ENCODE peak calls at places on chromosomes 6 and 20, in eight cellular contexts. N, G, R, C, L, Q, S and B are unnamed samples.

GRCh38 chr6:23905301-23905700 is 220.7 kb upstream of the NRSN1 start:
- DNase-seq in N (no peak), G (no peak), R (no peak), C (no peak), L (no peak), Q (no peak), S (no peak), B (no peak)

GRCh38 chr20:25251019-25251418 is 3.1 kb downstream of the PYGB start:
- DNase-seq in N (no peak), G (no peak), R (no peak), C (no peak), L (no peak), Q (no peak), S (no peak), B (peak; percentile 44)

GRCh38 chr6:21099338-21100314 is 493.9 kb upstream of the SOX4 start:
- DNase-seq in N (no peak), G (no peak), R (no peak), C (peak; percentile 26), L (no peak), Q (no peak), S (no peak), B (no peak)

GRCh38 chr6:166955121-166955864 is 1.1 kb downstream of the RNASET2 start:
- DNase-seq in N (peak; percentile 21), G (no peak), R (no peak), C (peak; percentile 64), L (no peak), Q (no peak), S (no peak), B (peak; percentile 75)

GRCh38 chr20:57266251-57267157 is at the start of gene BMP7:
- DNase-seq in N (no peak), G (peak; percentile 1), R (no peak), C (peak; percentile 55), L (no peak), Q (peak; percentile 94), S (no peak), B (no peak)

GRCh38 chr20:48384147-48384818 is 443.5 kb downstream of the PREX1 start:
- DNase-seq in N (no peak), G (no peak), R (no peak), C (peak; percentile 58), L (no peak), Q (no peak), S (no peak), B (no peak)

GRCh38 chr20:37365760-37366638 is 20.1 kb downstream of the SRC start:
- DNase-seq in N (no peak), G (no peak), R (no peak), C (peak; percentile 58), L (no peak), Q (no peak), S (no peak), B (no peak)

GRCh38 chr6:109087661-109088264 is 6.9 kb downstream of the SESN1 start:
- DNase-seq in N (no peak), G (no peak), R (no peak), C (no peak), L (peak; percentile 42), Q (no peak), S (no peak), B (no peak)

GRCh38 chr20:64041781-64042771 is 6.1 kb downstream of the C20orf204 start:
- DNase-seq in N (no peak), G (no peak), R (no peak), C (no peak), L (no peak), Q (no peak), S (no peak), B (no peak)

GRCh38 chr20:54075322-54075721 is 4.9 kb upstream of the BCAS1 start:
- DNase-seq in N (no peak), G (no peak), R (no peak), C (no peak), L (no peak), Q (no peak), S (no peak), B (no peak)

GRCh38 chr6:106450645-106451044 is 90.1 kb downstream of the CRYBG1 start:
- DNase-seq in N (no peak), G (peak; percentile 34), R (no peak), C (no peak), L (no peak), Q (no peak), S (no peak), B (no peak)